ENCODE peak calls at places on chromosome 10, in ten cellular contexts. One of them, this sample, is unnamed.

GRCh38 chr10:8055420-8056349 is 1.2 kb downstream of the GATA3 start:
- DNase-seq in spleen: peak; percentile 87
- DNase-seq in cardiac muscle cell: no peak
- DNase-seq in transverse colon: no peak
- DNase-seq in ovary: no peak
- DNase-seq in fibroblast of lung: no peak
- DNase-seq in upper lobe of right lung: no peak
- DNase-seq in PC-3: no peak
- DNase-seq in tibial artery: no peak
- DNase-seq in IMR-90: no peak
- DNase-seq in this sample: no peak

GRCh38 chr10:86668297-86669165 is at the start of gene LDB3:
- DNase-seq in fibroblast of lung: peak; percentile 79
- DNase-seq in PC-3: peak; percentile 75
- DNase-seq in transverse colon: peak; percentile 31
- DNase-seq in spleen: no peak
- DNase-seq in cardiac muscle cell: peak; percentile 40
- DNase-seq in tibial artery: peak; percentile 96
- DNase-seq in upper lobe of right lung: no peak
- DNase-seq in ovary: no peak
- DNase-seq in IMR-90: peak; percentile 73
- DNase-seq in this sample: no peak

GRCh38 chr10:50929670-50930069 is 44.2 kb upstream of the A1CF start:
- DNase-seq in fibroblast of lung: no peak
- DNase-seq in upper lobe of right lung: no peak
- DNase-seq in PC-3: peak; percentile 84
- DNase-seq in ovary: no peak
- DNase-seq in IMR-90: no peak
- DNase-seq in tibial artery: no peak
- DNase-seq in cardiac muscle cell: peak; percentile 6
- DNase-seq in transverse colon: no peak
- DNase-seq in spleen: no peak
- DNase-seq in this sample: no peak

GRCh38 chr10:77881636-77882035 is 44.9 kb downstream of the DLG5 start:
- DNase-seq in ovary: no peak
- DNase-seq in upper lobe of right lung: no peak
- DNase-seq in spleen: no peak
- DNase-seq in tibial artery: no peak
- DNase-seq in transverse colon: no peak
- DNase-seq in IMR-90: no peak
- DNase-seq in fibroblast of lung: no peak
- DNase-seq in PC-3: no peak
- DNase-seq in cardiac muscle cell: no peak
- DNase-seq in this sample: no peak

GRCh38 chr10:132384618-132385510 is 12.1 kb upstream of the PWWP2B start:
- DNase-seq in upper lobe of right lung: peak; percentile 57
- DNase-seq in PC-3: no peak
- DNase-seq in IMR-90: no peak
- DNase-seq in fibroblast of lung: no peak
- DNase-seq in cardiac muscle cell: no peak
- DNase-seq in spleen: peak; percentile 73
- DNase-seq in tibial artery: peak; percentile 50
- DNase-seq in transverse colon: peak; percentile 5
- DNase-seq in ovary: peak; percentile 30
- DNase-seq in this sample: peak; percentile 35

GRCh38 chr10:110898391-110898790 is 20.6 kb downstream of the BBIP1 start:
- DNase-seq in IMR-90: peak; percentile 23
- DNase-seq in cardiac muscle cell: no peak
- DNase-seq in tibial artery: no peak
- DNase-seq in upper lobe of right lung: no peak
- DNase-seq in fibroblast of lung: peak; percentile 23
- DNase-seq in ovary: no peak
- DNase-seq in PC-3: no peak
- DNase-seq in transverse colon: no peak
- DNase-seq in spleen: no peak
- DNase-seq in this sample: no peak

GRCh38 chr10:87763086-87763861 is 54.8 kb downstream of the ATAD1 start:
- DNase-seq in ovary: no peak
- DNase-seq in tibial artery: no peak
- DNase-seq in cardiac muscle cell: no peak
- DNase-seq in fibroblast of lung: no peak
- DNase-seq in transverse colon: no peak
- DNase-seq in spleen: no peak
- DNase-seq in PC-3: no peak
- DNase-seq in upper lobe of right lung: no peak
- DNase-seq in IMR-90: no peak
- DNase-seq in this sample: no peak

GRCh38 chr10:83952273-83952672 is 187.0 kb upstream of the GHITM start:
- DNase-seq in cardiac muscle cell: no peak
- DNase-seq in spleen: no peak
- DNase-seq in tibial artery: no peak
- DNase-seq in upper lobe of right lung: no peak
- DNase-seq in ovary: no peak
- DNase-seq in IMR-90: no peak
- DNase-seq in fibroblast of lung: no peak
- DNase-seq in transverse colon: peak; percentile 11
- DNase-seq in PC-3: no peak
- DNase-seq in this sample: no peak

GRCh38 chr10:21208666-21209316 is 311.7 kb upstream of the NEBL start:
- DNase-seq in spleen: no peak
- DNase-seq in tibial artery: no peak
- DNase-seq in ovary: no peak
- DNase-seq in transverse colon: no peak
- DNase-seq in cardiac muscle cell: no peak
- DNase-seq in fibroblast of lung: peak; percentile 12
- DNase-seq in upper lobe of right lung: no peak
- DNase-seq in PC-3: no peak
- DNase-seq in IMR-90: no peak
- DNase-seq in this sample: no peak

GRCh38 chr10:52004342-52004949 is 305.1 kb upstream of the CSTF2T start:
- DNase-seq in tibial artery: no peak
- DNase-seq in spleen: no peak
- DNase-seq in ovary: no peak
- DNase-seq in transverse colon: no peak
- DNase-seq in upper lobe of right lung: no peak
- DNase-seq in PC-3: peak; percentile 94
- DNase-seq in IMR-90: peak; percentile 67
- DNase-seq in cardiac muscle cell: peak; percentile 70
- DNase-seq in fibroblast of lung: peak; percentile 15
- DNase-seq in this sample: no peak

GRCh38 chr10:21528452-21529235 is 3.2 kb upstream of the SKIDA1 start:
- DNase-seq in IMR-90: no peak
- DNase-seq in upper lobe of right lung: no peak
- DNase-seq in PC-3: no peak
- DNase-seq in spleen: no peak
- DNase-seq in ovary: no peak
- DNase-seq in transverse colon: no peak
- DNase-seq in cardiac muscle cell: no peak
- DNase-seq in fibroblast of lung: peak; percentile 76
- DNase-seq in tibial artery: no peak
- DNase-seq in this sample: no peak

GRCh38 chr10:89702121-89702480 is 711 bp downstream of the KIF20B start:
- DNase-seq in PC-3: peak; percentile 7
- DNase-seq in transverse colon: no peak
- DNase-seq in tibial artery: no peak
- DNase-seq in upper lobe of right lung: no peak
- DNase-seq in fibroblast of lung: peak; percentile 3
- DNase-seq in ovary: no peak
- DNase-seq in IMR-90: peak; percentile 5
- DNase-seq in cardiac muscle cell: no peak
- DNase-seq in spleen: no peak
- DNase-seq in this sample: no peak

DNA sequence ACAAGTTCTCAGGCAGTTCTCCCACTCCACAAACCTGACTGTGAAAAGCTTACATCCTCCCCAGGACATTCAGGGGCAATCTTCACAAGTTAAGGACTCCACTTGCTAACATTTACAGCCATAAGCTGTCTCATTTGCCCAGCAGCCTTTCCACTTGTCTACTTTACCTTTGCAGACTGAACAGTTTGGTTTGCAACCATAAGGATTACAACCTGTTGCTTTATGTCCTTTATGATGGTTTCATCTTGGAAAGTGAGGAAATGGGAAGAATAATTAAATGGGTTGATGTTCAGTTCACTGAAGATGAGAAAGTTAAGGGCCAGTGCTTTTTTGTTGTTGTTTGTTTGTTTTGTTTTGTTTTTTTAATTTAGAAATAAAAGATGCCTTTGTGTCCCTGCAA is 92.4 kb downstream of the FAM204A start:
- DNase-seq in tibial artery: no peak
- DNase-seq in transverse colon: no peak
- DNase-seq in ovary: no peak
- DNase-seq in spleen: no peak
- DNase-seq in cardiac muscle cell: no peak
- DNase-seq in upper lobe of right lung: no peak
- DNase-seq in fibroblast of lung: no peak
- DNase-seq in PC-3: no peak
- DNase-seq in IMR-90: no peak
- DNase-seq in this sample: no peak
- H3K4me1 ChIP-seq in tibial artery: no peaks in the 10 kb centered on the region
- H3K4me1 ChIP-seq in transverse colon: no peaks in the 10 kb centered on the region
- H3K4me1 ChIP-seq in ovary: no peaks in the 10 kb centered on the region
- H3K4me1 ChIP-seq in spleen: no peaks in the 10 kb centered on the region
- H3K4me1 ChIP-seq in cardiac muscle cell: no peaks in the 10 kb centered on the region
- H3K4me1 ChIP-seq in upper lobe of right lung: no peaks in the 10 kb centered on the region
- H3K4me1 ChIP-seq in fibroblast of lung: no peaks in the 10 kb centered on the region
- H3K4me1 ChIP-seq in PC-3: no peaks in the 10 kb centered on the region
- H3K4me1 ChIP-seq in IMR-90: no peaks in the 10 kb centered on the region
- H3K4me1 ChIP-seq in this sample: no peaks in the 10 kb centered on the region

DNA sequence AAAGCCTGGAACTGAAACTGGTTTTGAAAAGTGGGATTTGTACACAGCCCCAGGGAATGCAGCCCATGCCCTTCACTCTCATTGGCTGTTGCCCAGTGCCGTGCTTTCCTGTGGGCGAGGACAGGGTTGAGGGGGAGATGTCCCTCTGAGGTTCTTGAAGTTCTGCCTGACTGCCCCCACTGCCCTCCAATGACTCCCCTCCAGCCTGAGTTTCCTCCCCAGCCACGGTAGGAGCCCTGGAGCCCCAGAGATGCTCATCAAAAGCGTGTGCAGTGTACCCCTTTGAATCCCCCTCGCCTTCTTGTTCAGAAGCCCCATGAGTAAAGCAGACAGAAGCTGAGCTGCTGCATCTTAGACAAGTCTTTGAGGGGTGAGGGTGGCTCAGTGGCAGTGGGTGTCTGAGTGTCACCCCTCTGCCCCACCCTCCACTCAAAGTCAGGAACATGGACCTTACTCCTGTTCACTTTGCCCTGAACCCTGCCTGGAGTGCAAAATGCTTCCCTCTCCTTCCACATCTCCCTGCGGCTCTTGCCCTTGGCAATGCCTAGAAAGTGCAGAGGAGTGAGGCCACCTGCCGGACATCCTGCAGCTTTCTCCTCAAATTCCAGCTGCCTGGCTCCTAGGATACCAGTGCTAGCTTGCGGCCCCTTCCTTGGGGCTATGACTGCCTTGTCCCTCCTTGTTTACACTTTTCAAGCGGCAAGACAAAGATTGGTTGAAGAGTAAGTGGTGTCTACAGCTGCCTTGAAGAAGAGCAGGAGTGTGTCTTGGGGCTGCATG is 19.9 kb downstream of the FAM241B start:
- DNase-seq in fibroblast of lung: no peak
- DNase-seq in upper lobe of right lung: no peak
- DNase-seq in tibial artery: no peak
- DNase-seq in cardiac muscle cell: no peak
- DNase-seq in PC-3: peak; percentile 64
- DNase-seq in spleen: peak; percentile 41
- DNase-seq in transverse colon: no peak
- DNase-seq in IMR-90: no peak
- DNase-seq in ovary: no peak
- DNase-seq in this sample: no peak
- TF ChIP-seq CTCF in fibroblast of lung: no peak
- TF ChIP-seq CTCF in upper lobe of right lung: no peak
- TF ChIP-seq CTCF in tibial artery: no peak
- TF ChIP-seq CTCF in cardiac muscle cell: peak; percentile 5
- TF ChIP-seq CTCF in PC-3: peak; percentile 77
- TF ChIP-seq CTCF in spleen: no peak
- TF ChIP-seq CTCF in transverse colon: no peak
- TF ChIP-seq CTCF in IMR-90: no peak
- TF ChIP-seq CTCF in ovary: no peak
- TF ChIP-seq CTCF in this sample: no peak

GRCh38 chr10:3886666-3887251 is 101.8 kb upstream of the KLF6 start:
- DNase-seq in spleen: no peak
- DNase-seq in fibroblast of lung: peak; percentile 98
- DNase-seq in ovary: peak; percentile 47
- DNase-seq in cardiac muscle cell: peak; percentile 89
- DNase-seq in IMR-90: peak; percentile 96
- DNase-seq in upper lobe of right lung: no peak
- DNase-seq in tibial artery: no peak
- DNase-seq in transverse colon: no peak
- DNase-seq in PC-3: peak; percentile 51
- DNase-seq in this sample: no peak
- H3K4me3 ChIP-seq in spleen: no peak overlapping the region
- H3K4me3 ChIP-seq in fibroblast of lung: no peak overlapping the region
- H3K4me3 ChIP-seq in ovary: no peak overlapping the region
- H3K4me3 ChIP-seq in cardiac muscle cell: no peak overlapping the region
- H3K4me3 ChIP-seq in IMR-90: no peak overlapping the region
- H3K4me3 ChIP-seq in upper lobe of right lung: no peak overlapping the region
- H3K4me3 ChIP-seq in tibial artery: no peak overlapping the region
- H3K4me3 ChIP-seq in transverse colon: no peak overlapping the region
- H3K4me3 ChIP-seq in PC-3: no peak overlapping the region
- H3K4me3 ChIP-seq in this sample: no peak overlapping the region

GRCh38 chr10:72331575-72332422 is 22.9 kb downstream of the DNAJB12 start:
- DNase-seq in ovary: peak; percentile 82
- DNase-seq in tibial artery: peak; percentile 95
- DNase-seq in spleen: peak; percentile 99
- DNase-seq in cardiac muscle cell: peak; percentile 93
- DNase-seq in transverse colon: peak; percentile 86
- DNase-seq in IMR-90: peak; percentile 31
- DNase-seq in PC-3: peak; percentile 77
- DNase-seq in upper lobe of right lung: peak; percentile 97
- DNase-seq in fibroblast of lung: peak; percentile 88
- DNase-seq in this sample: peak; percentile 96

GRCh38 chr10:72329290-72330058 is 25.2 kb downstream of the DNAJB12 start:
- DNase-seq in spleen: peak; percentile 84
- DNase-seq in fibroblast of lung: no peak
- DNase-seq in IMR-90: no peak
- DNase-seq in tibial artery: peak; percentile 75
- DNase-seq in upper lobe of right lung: peak; percentile 80
- DNase-seq in ovary: peak; percentile 77
- DNase-seq in cardiac muscle cell: no peak
- DNase-seq in PC-3: no peak
- DNase-seq in transverse colon: no peak
- DNase-seq in this sample: peak; percentile 70

GRCh38 chr10:72328829-72329204 is 25.9 kb downstream of the DNAJB12 start:
- DNase-seq in ovary: peak; percentile 53
- DNase-seq in IMR-90: no peak
- DNase-seq in PC-3: no peak
- DNase-seq in tibial artery: no peak
- DNase-seq in upper lobe of right lung: no peak
- DNase-seq in transverse colon: no peak
- DNase-seq in spleen: no peak
- DNase-seq in fibroblast of lung: no peak
- DNase-seq in cardiac muscle cell: no peak
- DNase-seq in this sample: no peak

GRCh38 chr10:72328045-72328828 is 26.5 kb downstream of the DNAJB12 start:
- DNase-seq in tibial artery: peak; percentile 91
- DNase-seq in IMR-90: peak; percentile 57
- DNase-seq in cardiac muscle cell: peak; percentile 79
- DNase-seq in transverse colon: peak; percentile 72
- DNase-seq in fibroblast of lung: peak; percentile 46
- DNase-seq in PC-3: peak; percentile 65
- DNase-seq in ovary: peak; percentile 79
- DNase-seq in upper lobe of right lung: peak; percentile 83
- DNase-seq in spleen: no peak
- DNase-seq in this sample: no peak

GRCh38 chr10:72330059-72330426 is 24.7 kb downstream of the DNAJB12 start:
- DNase-seq in cardiac muscle cell: no peak
- DNase-seq in ovary: no peak
- DNase-seq in transverse colon: no peak
- DNase-seq in upper lobe of right lung: no peak
- DNase-seq in PC-3: no peak
- DNase-seq in spleen: no peak
- DNase-seq in tibial artery: no peak
- DNase-seq in fibroblast of lung: no peak
- DNase-seq in IMR-90: no peak
- DNase-seq in this sample: no peak
- H3K4me1 ChIP-seq in cardiac muscle cell: peaks cover 62% of the 10 kb centered on the region
- H3K4me1 ChIP-seq in ovary: peaks cover 39% of the 10 kb centered on the region
- H3K4me1 ChIP-seq in transverse colon: peaks cover 56% of the 10 kb centered on the region
- H3K4me1 ChIP-seq in upper lobe of right lung: peaks cover 76% of the 10 kb centered on the region
- H3K4me1 ChIP-seq in PC-3: peaks cover 21% of the 10 kb centered on the region
- H3K4me1 ChIP-seq in spleen: peaks cover 99% of the 10 kb centered on the region
- H3K4me1 ChIP-seq in tibial artery: peaks cover 77% of the 10 kb centered on the region
- H3K4me1 ChIP-seq in fibroblast of lung: peaks cover 26% of the 10 kb centered on the region
- H3K4me1 ChIP-seq in IMR-90: peaks cover 24% of the 10 kb centered on the region
- H3K4me1 ChIP-seq in this sample: peaks cover 88% of the 10 kb centered on the region

This sample was measured in lower lobe of right lung.